ENCODE peak calls at places on chromosome 19, in four cellular contexts. F, N, T and J are unnamed samples.
A peak's percentile ranks its signal among the peaks of the same experiment; 100 is the strongest.

GRCh38 chr19:38073806-38074685 is 150.0 kb downstream of the DPF1 start:
- DNase-seq in T (peak; percentile 63), N (peak; percentile 76), F (peak; percentile 36), J (peak; percentile 76)

GRCh38 chr19:38079926-38080380 is 144.1 kb downstream of the DPF1 start:
- DNase-seq in F (no peak), T (peak; percentile 75), N (peak; percentile 37), J (no peak)

GRCh38 chr19:676343-677105 is at the start of gene FSTL3:
- DNase-seq in F (no peak), T (peak; percentile 27), N (no peak), J (no peak)

GRCh38 chr19:34171539-34171876 is 796 bp upstream of the LSM14A start:
- DNase-seq in T (peak; percentile 79), F (no peak), N (no peak), J (no peak)

GRCh38 chr19:33302974-33303790 is 848 bp upstream of the CEBPA start:
- DNase-seq in T (peak; percentile 66), N (peak; percentile 69), F (no peak), J (peak; percentile 66)

GRCh38 chr19:29523568-29523967 is 2.2 kb upstream of the VSTM2B start:
- DNase-seq in F (no peak), N (no peak), T (no peak), J (no peak)

GRCh38 chr19:2215281-2215751 is 20.8 kb downstream of the PLEKHJ1 start:
- DNase-seq in T (no peak), N (peak; percentile 26), F (no peak), J (peak; percentile 73)

GRCh38 chr19:9850235-9850959 is 15.3 kb downstream of the PIN1 start:
- DNase-seq in N (no peak), T (no peak), F (no peak), J (no peak)

GRCh38 chr19:18741124-18741493 is 50.0 kb downstream of the COMP start:
- DNase-seq in N (no peak), T (no peak), F (no peak), J (no peak)

GRCh38 chr19:10120538-10121198 is 969 bp upstream of the EIF3G start:
- DNase-seq in F (no peak), T (peak; percentile 77), N (no peak), J (no peak)

GRCh38 chr19:48400018-48400742 is 6.7 kb downstream of the GRIN2D start:
- DNase-seq in N (peak; percentile 94), T (peak; percentile 93), F (no peak), J (peak; percentile 98)

GRCh38 chr19:57171551-57172081 is 4.3 kb upstream of the DUXA start:
- DNase-seq in F (peak; percentile 48), N (peak; percentile 61), T (peak; percentile 37), J (peak; percentile 75)

GRCh38 chr19:35868172-35868822 is at the start of gene APLP1:
- DNase-seq in F (peak; percentile 78), T (peak; percentile 24), N (peak; percentile 50), J (peak; percentile 73)

GRCh38 chr19:39408392-39409206 is 2.0 kb downstream of the ZFP36 start:
- DNase-seq in F (no peak), T (peak; percentile 77), N (no peak), J (no peak)

GRCh38 chr19:6233051-6233826 is 46.5 kb downstream of the MLLT1 start:
- DNase-seq in T (no peak), N (no peak), F (no peak), J (no peak)

GRCh38 chr19:6232567-6232966 is 47.2 kb downstream of the MLLT1 start:
- DNase-seq in T (peak; percentile 62), N (no peak), F (no peak), J (no peak)

GRCh38 chr19:6235031-6235951 is 44.5 kb downstream of the MLLT1 start:
- DNase-seq in N (no peak), F (no peak), T (no peak), J (no peak)

GRCh38 chr19:6234527-6234926 is 45.2 kb downstream of the MLLT1 start:
- DNase-seq in T (peak; percentile 9), N (no peak), F (no peak), J (no peak)

DNA sequence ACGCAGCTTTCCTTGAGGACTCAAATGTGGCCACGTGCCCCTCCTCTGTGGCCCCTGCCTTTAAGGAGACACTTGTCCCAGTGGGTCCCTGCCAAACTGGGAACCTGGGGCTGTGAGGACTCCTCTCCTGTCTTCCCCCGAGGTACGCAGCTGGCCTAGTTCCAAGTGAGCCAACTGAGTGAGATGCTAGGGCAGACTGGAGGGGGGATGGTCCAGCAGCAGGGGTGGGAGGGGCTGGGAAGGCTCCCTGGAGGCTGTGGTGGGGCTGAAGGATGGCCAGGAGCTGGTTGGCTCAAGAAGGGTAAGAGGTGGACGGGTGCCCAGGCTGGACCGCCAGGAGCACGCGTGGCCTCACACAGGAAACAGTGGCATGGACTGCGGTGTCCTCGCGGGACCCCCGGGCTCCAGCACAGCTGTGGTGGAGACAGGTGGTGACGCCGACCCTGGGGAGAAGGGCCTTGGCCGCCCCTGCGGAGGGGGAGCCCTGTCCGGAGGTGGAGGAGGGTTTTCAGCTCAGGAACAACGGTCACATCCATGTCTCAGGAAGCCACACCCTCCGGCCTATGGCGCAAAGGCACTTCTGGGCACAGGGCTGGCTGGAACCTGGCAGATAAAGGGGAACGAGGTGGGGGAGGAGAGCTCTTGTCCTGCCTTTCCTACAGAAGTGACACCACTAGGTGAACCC is 45.8 kb downstream of the MLLT1 start:
- DNase-seq in N (no peak), T (no peak), F (no peak), J (no peak)
- H3K4ac ChIP-seq in N (no peak overlapping the region), T (no peak overlapping the region), F (peak overlapping the region; percentile 10), J (no peak overlapping the region)

GRCh38 chr19:11286312-11286974 is 9.5 kb upstream of the TSPAN16 start:
- DNase-seq in F (no peak), N (no peak), T (no peak), J (no peak)

GRCh38 chr19:11291991-11292390 is 4.0 kb upstream of the TSPAN16 start:
- DNase-seq in N (no peak), T (no peak), F (no peak), J (no peak)

GRCh38 chr19:11284535-11284934 is 11.4 kb upstream of the TSPAN16 start:
- DNase-seq in T (no peak), F (no peak), N (no peak), J (no peak)

GRCh38 chr19:11291415-11291814 is 4.5 kb upstream of the TSPAN16 start:
- DNase-seq in F (no peak), T (no peak), N (no peak), J (no peak)

DNA sequence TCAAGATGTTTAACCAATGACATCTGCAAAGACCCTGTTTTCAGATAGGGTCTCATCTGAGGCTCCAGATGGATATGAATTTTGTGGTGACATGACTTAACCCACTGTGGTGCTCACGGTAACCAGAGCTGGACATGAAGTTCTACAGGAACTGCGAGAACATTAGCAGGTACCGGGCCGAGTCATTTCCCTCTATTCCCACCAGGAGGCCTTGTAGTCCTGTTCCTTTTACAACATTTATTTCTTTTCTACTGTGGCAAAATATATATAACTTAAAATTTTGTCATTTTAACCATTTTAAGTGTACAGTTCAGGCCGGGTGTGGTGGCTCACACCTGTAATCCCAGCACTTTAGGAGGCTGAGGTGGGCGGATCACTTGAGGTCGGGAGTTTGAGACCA is 7.6 kb upstream of the TSPAN16 start:
- DNase-seq in T (peak; percentile 44), N (no peak), F (no peak), J (no peak)
- H3K4ac ChIP-seq in T (no peak overlapping the region), N (no peak overlapping the region), F (no peak overlapping the region), J (no peak overlapping the region)

DNA sequence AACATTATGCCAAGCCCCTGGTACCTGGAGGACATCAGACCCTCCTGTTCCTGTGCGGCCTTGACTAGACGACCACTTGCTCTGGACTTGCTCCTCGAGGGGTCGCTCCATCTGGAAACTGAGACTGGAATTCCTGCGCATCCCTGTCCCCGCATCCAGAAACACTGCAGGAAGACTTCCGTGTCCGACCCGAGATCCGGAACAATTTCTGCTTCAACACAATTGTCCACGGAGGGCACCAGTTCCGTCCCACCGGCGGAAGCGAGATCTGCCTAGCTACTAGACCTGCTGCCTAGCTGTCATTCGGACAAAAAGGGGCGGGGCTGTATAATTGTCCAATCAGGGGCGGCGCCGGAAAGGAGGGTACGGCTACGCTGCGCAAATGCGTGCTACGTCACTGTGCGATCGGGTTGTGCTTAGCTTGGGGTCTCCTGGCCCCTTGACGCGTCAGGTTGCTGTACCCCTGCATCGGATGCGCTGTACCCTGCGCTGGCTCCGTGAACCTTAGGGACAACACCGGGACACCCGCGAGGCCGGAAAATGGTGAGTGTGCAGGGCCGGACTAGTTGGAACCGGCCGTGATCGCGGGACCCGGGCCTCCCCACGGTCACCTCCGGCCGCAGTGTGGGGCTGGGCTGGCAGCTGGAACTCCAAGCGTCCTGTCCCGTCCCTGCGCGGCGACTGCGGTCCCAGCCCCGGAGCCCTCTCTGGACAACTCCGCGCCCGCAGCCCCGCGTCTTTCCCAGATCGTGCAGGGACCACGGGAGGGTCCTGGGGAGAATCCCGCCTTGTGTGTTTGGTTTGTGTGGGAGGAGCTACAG is at the start of the genes ZNF490 and ZNF791:
- DNase-seq in N (peak; percentile 98), F (peak; percentile 97), T (peak; percentile 98), J (peak; percentile 97)
- H3K4ac ChIP-seq in N (no peak within 1 kb of the TSS), F (peak within 1 kb of the TSS; percentile 98), T (peak within 1 kb of the TSS; percentile 79), J (no peak within 1 kb of the TSS)

DNA sequence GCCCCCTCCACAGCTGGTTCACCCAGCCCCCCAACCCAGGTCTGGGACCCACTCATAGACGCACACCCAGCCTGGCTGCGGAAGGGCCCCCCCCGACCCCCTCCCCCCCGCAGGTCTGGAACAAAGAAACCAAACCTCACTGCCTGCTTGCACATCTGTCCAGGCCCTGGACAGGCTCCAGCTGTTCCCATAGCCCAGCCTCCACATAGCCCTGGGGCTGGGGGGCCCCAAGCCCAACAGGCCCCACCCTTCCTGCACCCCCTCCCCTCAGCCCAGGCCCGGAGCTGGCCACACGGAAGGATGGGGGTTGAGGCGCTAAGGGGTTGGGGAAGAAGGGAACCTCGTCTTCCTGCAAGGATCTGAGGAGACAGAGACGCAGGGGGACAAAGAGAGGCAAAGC is 2.7 kb downstream of the KANK2 start:
- DNase-seq in N (no peak), F (no peak), T (peak; percentile 46), J (no peak)
- H3K4ac ChIP-seq in N (no peak overlapping the region), F (no peak overlapping the region), T (no peak overlapping the region), J (no peak overlapping the region)

GRCh38 chr19:5681446-5682292 is 842 bp downstream of the HSD11B1L start:
- DNase-seq in T (no peak), N (no peak), F (no peak), J (no peak)
- H3K4ac ChIP-seq in T (no peak overlapping the region), N (no peak overlapping the region), F (no peak overlapping the region), J (no peak overlapping the region)

DNA sequence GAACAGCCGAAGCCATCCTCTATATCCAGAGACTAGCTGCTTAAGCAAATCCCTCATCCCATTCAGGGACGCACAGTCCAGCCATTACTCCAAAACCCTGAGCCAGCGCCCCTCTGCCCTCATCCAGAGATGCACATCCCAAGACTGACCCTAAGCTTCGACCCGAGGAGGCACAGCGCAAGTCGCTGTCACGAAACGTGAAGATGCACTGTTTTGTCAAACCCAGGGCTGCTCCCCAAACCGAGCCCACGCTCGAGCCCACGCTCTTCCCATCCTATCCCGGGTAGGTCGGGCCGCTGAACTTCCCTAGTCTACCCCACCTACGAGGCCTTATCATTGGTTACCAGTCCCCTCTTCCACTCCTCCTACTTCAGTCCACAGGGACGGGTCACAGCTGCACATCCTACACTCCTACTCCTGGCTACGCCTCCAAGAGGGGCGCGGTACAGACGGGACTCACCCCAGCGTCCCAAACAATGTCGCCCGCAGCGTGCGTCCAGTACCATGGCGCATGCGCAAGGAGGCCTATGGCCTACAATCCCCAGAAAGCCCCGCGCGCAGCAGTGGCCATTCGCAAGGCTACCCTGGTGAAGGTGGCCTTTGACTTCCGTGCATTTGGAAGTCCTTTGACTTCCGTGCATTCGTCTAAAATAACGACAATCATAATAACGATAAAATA is at the start of gene ZNF285:
- DNase-seq in N (peak; percentile 98), F (peak; percentile 90), T (peak; percentile 96), J (peak; percentile 97)
- H3K4ac ChIP-seq in N (no peak within 1 kb of the TSS), F (no peak within 1 kb of the TSS), T (no peak within 1 kb of the TSS), J (no peak within 1 kb of the TSS)